ENCODE peak calls at places on chromosomes 6 and 20, in seven cellular contexts. R is suprapubic skin, Z is transverse colon, M is stomach, G is A549, J is ovary, D is sigmoid colon. O is an unnamed sample.

GRCh38 chr6:166456360-166457156 is 73.8 kb upstream of the MPC1 start:
- DNase-seq in R (no peak), Z (peak), M (no peak), G (no peak), J (no peak), D (no peak), O (no peak)

GRCh38 chr6:137357263-137357947 is 136.8 kb downstream of the OLIG3 start:
- DNase-seq in R (no peak), Z (no peak), M (no peak), G (no peak), J (no peak), D (no peak), O (no peak)

GRCh38 chr20:11794525-11794924 is 123.2 kb upstream of the BTBD3 start:
- DNase-seq in R (no peak), Z (no peak), M (no peak), G (no peak), J (no peak), D (no peak), O (no peak)

GRCh38 chr20:62010551-62011402 is 54.9 kb downstream of the TAF4 start:
- DNase-seq in R (no peak), Z (peak), M (peak), G (peak), J (peak), D (no peak), O (peak)

GRCh38 chr6:122068291-122068769 is 331.1 kb upstream of the HSF2 start:
- DNase-seq in R (no peak), Z (no peak), M (no peak), G (no peak), J (no peak), D (no peak), O (no peak)

GRCh38 chr20:2752631-2753455 is 47.6 kb downstream of the CPXM1 start:
- DNase-seq in R (no peak), Z (peak), M (no peak), G (peak), J (peak), D (peak), O (no peak)

GRCh38 chr6:144165784-144166183 is 15.5 kb downstream of the STX11 start:
- DNase-seq in R (no peak), Z (no peak), M (no peak), G (no peak), J (no peak), D (no peak), O (no peak)

GRCh38 chr6:2546941-2547716 is 203.6 kb downstream of the MYLK4 start:
- DNase-seq in R (no peak), Z (no peak), M (no peak), G (no peak), J (no peak), D (no peak), O (no peak)

GRCh38 chr20:11091496-11091895 is 417.7 kb upstream of the JAG1 start:
- DNase-seq in R (no peak), Z (no peak), M (no peak), G (no peak), J (no peak), D (no peak), O (no peak)

GRCh38 chr20:44071526-44072111 is 115.4 kb downstream of the JPH2 start:
- DNase-seq in R (no peak), Z (no peak), M (peak), G (no peak), J (no peak), D (no peak), O (no peak)

GRCh38 chr6:25006565-25007001 is 70.8 kb upstream of the RIPOR2 start:
- DNase-seq in R (peak), Z (peak), M (peak), G (no peak), J (no peak), D (peak), O (no peak)

GRCh38 chr6:52877168-52877567 is 32.3 kb downstream of the GSTA3 start:
- DNase-seq in R (no peak), Z (no peak), M (no peak), G (no peak), J (no peak), D (no peak), O (no peak)

GRCh38 chr6:48714286-48715049 is 603.5 kb upstream of the PTCHD4 start:
- DNase-seq in R (no peak), Z (no peak), M (no peak), G (no peak), J (no peak), D (no peak), O (no peak)

GRCh38 chr20:59299961-59300340 is 460 bp upstream of the EDN3 start:
- DNase-seq in R (no peak), Z (peak), M (no peak), G (peak), J (no peak), D (no peak), O (no peak)

GRCh38 chr6:146876271-146877151 is 277.7 kb downstream of the ADGB start:
- DNase-seq in R (no peak), Z (no peak), M (no peak), G (no peak), J (no peak), D (no peak), O (no peak)

GRCh38 chr6:20810732-20811111 is 276.5 kb downstream of the CDKAL1 start:
- DNase-seq in R (no peak), Z (no peak), M (no peak), G (no peak), J (peak), D (no peak), O (no peak)

GRCh38 chr6:154656660-154657059 is 76.6 kb upstream of the SCAF8 start:
- DNase-seq in R (no peak), Z (no peak), M (no peak), G (no peak), J (no peak), D (no peak), O (no peak)

GRCh38 chr20:3137492-3137891 is 22.2 kb downstream of the FASTKD5 start:
- DNase-seq in R (no peak), Z (no peak), M (no peak), G (no peak), J (no peak), D (no peak), O (no peak)

GRCh38 chr20:16846011-16846410 is 97.9 kb downstream of the OTOR start:
- DNase-seq in R (no peak), Z (no peak), M (no peak), G (no peak), J (no peak), D (no peak), O (no peak)

GRCh38 chr6:161035182-161035980 is 43.8 kb downstream of the MAP3K4 start:
- DNase-seq in R (no peak), Z (no peak), M (no peak), G (no peak), J (no peak), D (no peak), O (no peak)

GRCh38 chr6:7143161-7143974 is 35.6 kb downstream of the RREB1 start:
- DNase-seq in R (no peak), Z (no peak), M (no peak), G (no peak), J (no peak), D (no peak), O (no peak)

GRCh38 chr6:166361080-166361429 is 18.7 kb upstream of the SFT2D1 start:
- DNase-seq in R (no peak), Z (no peak), M (no peak), G (no peak), J (no peak), D (no peak), O (peak)

GRCh38 chr6:143253630-143254029 is 192.9 kb downstream of the AIG1 start:
- DNase-seq in R (no peak), Z (no peak), M (no peak), G (no peak), J (no peak), D (no peak), O (no peak)

GRCh38 chr6:76382201-76382600 is 309.7 kb upstream of the IMPG1 start:
- DNase-seq in R (no peak), Z (no peak), M (no peak), G (no peak), J (no peak), D (no peak), O (no peak)

GRCh38 chr6:128208078-128208477 is 307.2 kb upstream of the THEMIS start:
- DNase-seq in R (no peak), Z (no peak), M (no peak), G (no peak), J (no peak), D (no peak), O (no peak)

GRCh38 chr20:48930035-48930434 is 8.5 kb downstream of the ARFGEF2 start:
- DNase-seq in R (no peak), Z (no peak), M (no peak), G (no peak), J (no peak), D (no peak), O (no peak)

GRCh38 chr6:21911208-21911607 is 317.7 kb downstream of the SOX4 start:
- DNase-seq in R (no peak), Z (no peak), M (no peak), G (no peak), J (no peak), D (no peak), O (no peak)

GRCh38 chr6:111846511-111847409 is 26.5 kb downstream of the FYN start:
- DNase-seq in R (no peak), Z (no peak), M (no peak), G (no peak), J (no peak), D (peak), O (no peak)

GRCh38 chr20:44629017-44629385 is 22.5 kb downstream of the ADA start:
- DNase-seq in R (no peak), Z (no peak), M (no peak), G (no peak), J (no peak), D (no peak), O (no peak)

GRCh38 chr6:15968519-15968918 is 160.4 kb upstream of the MYLIP start:
- DNase-seq in R (no peak), Z (no peak), M (no peak), G (no peak), J (no peak), D (no peak), O (no peak)
- TF ChIP-seq EP300 in R (no peak), Z (no peak), M (no peak), G (no peak), J (no peak), D (no peak), O (no peak)

GRCh38 chr6:31836036-31836675 is 8.6 kb downstream of the HSPA1B start:
- DNase-seq in R (no peak), Z (no peak), M (no peak), G (no peak), J (peak), D (no peak), O (no peak)

GRCh38 chr6:31834704-31835375 is 7.3 kb downstream of the HSPA1B start:
- DNase-seq in R (peak), Z (peak), M (peak), G (peak), J (peak), D (peak), O (peak)

GRCh38 chr6:31837612-31838553 is 10.3 kb downstream of the HSPA1B start:
- DNase-seq in R (no peak), Z (no peak), M (no peak), G (no peak), J (peak), D (no peak), O (no peak)

GRCh38 chr6:31838968-31839367 is 11.4 kb downstream of the HSPA1B start:
- DNase-seq in R (no peak), Z (no peak), M (no peak), G (no peak), J (no peak), D (no peak), O (no peak)

GRCh38 chr6:31836676-31837611 is 9.4 kb downstream of the HSPA1B start:
- DNase-seq in R (no peak), Z (peak), M (no peak), G (no peak), J (peak), D (no peak), O (no peak)
- TF ChIP-seq POLR2A in R (no peak), Z (no peak), M (no peak), G (no peak), J (no peak), D (no peak), O (no peak)

GRCh38 chr6:69061066-69061465 is 426.0 kb downstream of the ADGRB3 start:
- DNase-seq in R (no peak), Z (no peak), M (no peak), G (no peak), J (no peak), D (no peak), O (no peak)

GRCh38 chr6:69063401-69063800 is 428.3 kb downstream of the ADGRB3 start:
- DNase-seq in R (no peak), Z (no peak), M (no peak), G (no peak), J (no peak), D (no peak), O (no peak)

GRCh38 chr6:69064226-69064625 is 429.1 kb downstream of the ADGRB3 start:
- DNase-seq in R (no peak), Z (no peak), M (no peak), G (no peak), J (no peak), D (no peak), O (no peak)

DNA sequence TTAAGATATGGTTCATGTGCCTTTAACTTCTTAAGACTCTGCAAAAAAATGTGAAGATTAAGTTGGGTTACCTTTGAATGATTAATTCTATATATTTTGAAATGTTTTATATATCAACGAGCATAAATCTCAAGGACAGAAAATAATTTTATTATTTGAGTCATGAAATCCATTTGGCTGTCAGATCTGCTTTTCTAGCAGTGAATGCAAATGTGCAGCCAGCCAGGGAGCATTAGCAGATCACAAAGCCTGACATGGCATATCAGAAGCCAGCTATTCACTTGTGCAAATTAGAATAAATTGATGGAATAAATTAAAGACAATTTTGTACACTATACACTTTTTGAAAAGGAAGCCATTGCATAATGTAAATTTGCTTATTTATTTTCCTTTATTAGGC is 424.3 kb downstream of the ADGRB3 start:
- DNase-seq in R (no peak), Z (no peak), M (no peak), G (no peak), J (no peak), D (no peak), O (no peak)
- TF ChIP-seq EP300 in R (no peak), Z (no peak), M (no peak), G (no peak), J (no peak), D (no peak), O (no peak)

GRCh38 chr20:35885212-35885611 is 69.1 kb downstream of the SCAND1 start:
- DNase-seq in R (no peak), Z (no peak), M (no peak), G (no peak), J (no peak), D (no peak), O (no peak)

GRCh38 chr20:35883341-35883777 is 70.9 kb downstream of the SCAND1 start:
- DNase-seq in R (no peak), Z (no peak), M (no peak), G (no peak), J (no peak), D (no peak), O (no peak)

GRCh38 chr20:35884541-35884865 is 69.8 kb downstream of the SCAND1 start:
- DNase-seq in R (no peak), Z (no peak), M (no peak), G (no peak), J (no peak), D (no peak), O (no peak)

GRCh38 chr20:35881676-35882075 is 72.6 kb downstream of the SCAND1 start:
- DNase-seq in R (no peak), Z (no peak), M (no peak), G (no peak), J (no peak), D (no peak), O (no peak)

GRCh38 chr20:35883778-35884540 is 70.3 kb downstream of the SCAND1 start:
- DNase-seq in R (peak), Z (peak), M (peak), G (peak), J (peak), D (peak), O (peak)
- TF ChIP-seq POLR2A in R (no peak), Z (no peak), M (no peak), G (no peak), J (peak), D (no peak), O (no peak)

GRCh38 chr6:44977406-44977740 is 350.8 kb upstream of the RUNX2 start:
- DNase-seq in R (no peak), Z (no peak), M (no peak), G (no peak), J (no peak), D (no peak), O (no peak)
- TF ChIP-seq EP300 in R (no peak), Z (no peak), M (no peak), G (no peak), J (no peak), D (no peak), O (no peak)

GRCh38 chr6:33078919-33079521 is 3.2 kb downstream of the HLA-DPB1 start:
- DNase-seq in R (no peak), Z (no peak), M (no peak), G (no peak), J (no peak), D (no peak), O (no peak)

GRCh38 chr6:33081098-33081824 is 5.5 kb downstream of the HLA-DPB1 start:
- DNase-seq in R (no peak), Z (no peak), M (no peak), G (no peak), J (no peak), D (no peak), O (no peak)

GRCh38 chr6:33079575-33079974 is 3.8 kb downstream of the HLA-DPB1 start:
- DNase-seq in R (no peak), Z (no peak), M (no peak), G (no peak), J (no peak), D (no peak), O (no peak)

GRCh38 chr6:33078442-33078841 is 2.7 kb downstream of the HLA-DPB1 start:
- DNase-seq in R (no peak), Z (no peak), M (no peak), G (no peak), J (no peak), D (no peak), O (no peak)

DNA sequence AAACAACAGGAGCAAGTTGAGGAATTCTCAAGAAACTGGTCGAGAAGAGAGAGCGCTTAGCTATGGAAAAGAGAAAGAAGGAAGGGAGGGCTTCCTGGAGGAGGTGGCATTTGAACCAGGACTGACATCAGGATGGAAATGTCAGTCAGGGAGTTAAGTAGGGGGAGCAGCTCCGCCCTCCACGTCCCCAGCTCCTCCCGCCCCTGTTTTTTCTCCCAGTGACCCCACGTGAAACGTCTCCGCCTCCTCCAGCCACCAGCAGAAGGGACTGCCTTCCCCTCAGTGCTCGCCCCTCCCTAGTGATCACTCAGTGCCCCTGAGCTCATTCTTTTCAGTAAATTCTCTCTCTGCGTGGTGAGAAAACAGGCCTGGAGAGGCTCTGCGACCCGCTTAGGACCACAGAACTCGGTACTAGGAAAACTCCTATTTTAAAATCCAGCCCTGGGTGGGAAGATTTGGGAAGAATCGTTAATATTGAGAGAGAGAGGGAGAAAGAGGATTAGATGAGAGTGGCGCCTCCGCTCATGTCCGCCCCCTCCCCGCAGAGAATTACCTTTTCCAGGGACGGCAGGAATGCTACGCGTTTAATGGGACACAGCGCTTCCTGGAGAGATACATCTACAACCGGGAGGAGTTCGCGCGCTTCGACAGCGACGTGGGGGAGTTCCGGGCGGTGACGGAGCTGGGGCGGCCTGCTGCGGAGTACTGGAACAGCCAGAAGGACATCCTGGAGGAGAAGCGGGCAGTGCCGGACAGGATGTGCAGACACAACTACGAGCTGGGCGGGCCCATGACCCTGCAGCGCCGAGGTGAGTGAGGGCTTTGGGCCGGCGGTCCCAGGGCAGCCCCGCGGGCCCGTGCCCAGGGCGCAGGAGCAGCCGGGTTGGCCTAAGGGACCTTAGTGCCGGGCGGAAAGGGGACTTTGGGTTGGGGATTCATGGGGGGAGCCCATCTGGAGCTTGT is 4.6 kb downstream of the HLA-DPB1 start:
- DNase-seq in R (peak), Z (peak), M (no peak), G (no peak), J (peak), D (peak), O (peak)
- TF ChIP-seq POLR2A in R (no peak), Z (peak), M (no peak), G (no peak), J (no peak), D (no peak), O (no peak)

GRCh38 chr6:105759015-105759414 is 327.1 kb upstream of the PRDM1 start:
- DNase-seq in R (no peak), Z (no peak), M (no peak), G (no peak), J (no peak), D (no peak), O (no peak)

GRCh38 chr6:105759946-105760345 is 326.2 kb upstream of the PRDM1 start:
- DNase-seq in R (no peak), Z (no peak), M (no peak), G (no peak), J (no peak), D (no peak), O (no peak)

GRCh38 chr6:105763866-105764265 is 322.3 kb upstream of the PRDM1 start:
- DNase-seq in R (no peak), Z (no peak), M (no peak), G (no peak), J (no peak), D (no peak), O (no peak)

GRCh38 chr6:105757512-105758200 is 328.5 kb upstream of the PRDM1 start:
- DNase-seq in R (no peak), Z (peak), M (no peak), G (no peak), J (no peak), D (no peak), O (no peak)

GRCh38 chr6:105760746-105761145 is 325.4 kb upstream of the PRDM1 start:
- DNase-seq in R (no peak), Z (no peak), M (no peak), G (no peak), J (no peak), D (no peak), O (no peak)
- TF ChIP-seq EP300 in R (no peak), Z (no peak), M (no peak), G (no peak), J (no peak), D (no peak), O (no peak)

DNA sequence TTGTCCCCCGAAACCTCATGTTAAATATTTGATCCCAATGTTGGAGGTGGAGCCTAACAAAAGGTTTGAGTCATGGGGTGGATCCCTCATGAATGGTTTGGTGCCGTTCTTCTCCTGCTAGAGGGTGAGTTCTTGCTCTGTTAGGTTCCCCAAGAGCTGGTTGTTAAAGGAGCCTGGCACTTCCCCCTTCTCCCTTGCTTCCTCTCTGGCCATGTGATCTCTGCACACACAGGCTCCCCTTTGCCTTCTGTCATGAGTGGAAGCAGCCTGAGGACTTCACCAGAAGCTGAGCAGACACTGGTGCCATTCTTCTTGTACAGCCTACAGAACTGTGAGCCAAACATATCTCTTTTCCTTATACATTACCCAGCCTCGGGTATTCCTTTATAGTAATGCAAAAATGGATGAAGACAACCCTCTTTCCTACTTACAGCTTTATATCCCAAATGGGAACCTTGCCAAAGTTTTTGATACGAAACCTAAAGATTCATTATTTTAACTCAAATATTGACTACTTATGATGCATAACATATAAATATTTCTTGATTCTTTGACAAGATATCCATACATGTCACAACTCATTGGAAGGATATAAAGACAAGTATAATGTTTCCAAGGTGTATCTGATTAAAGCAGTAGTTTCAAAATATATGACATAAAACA is 61.0 kb downstream of the RNF182 start:
- DNase-seq in R (no peak), Z (no peak), M (no peak), G (no peak), J (no peak), D (no peak), O (no peak)
- TF ChIP-seq POLR2A in R (no peak), Z (no peak), M (no peak), G (no peak), J (no peak), D (no peak), O (no peak)